ENCODE peak calls at places on chromosomes 6 and 20, in four cellular contexts. D, N, O and U are unnamed samples.

GRCh38 chr6:143974089-143974488 is 34.0 kb downstream of the PLAGL1 start:
- DNase-seq in D (no peak), N (no peak), O (no peak), U (no peak)

GRCh38 chr20:24837721-24838456 is 111.2 kb upstream of the CST7 start:
- DNase-seq in D (no peak), N (no peak), O (no peak), U (peak)

GRCh38 chr6:363291-363690 is 28.3 kb upstream of the IRF4 start:
- DNase-seq in D (no peak), N (no peak), O (no peak), U (no peak)

GRCh38 chr20:20594171-20594530 is 118.3 kb downstream of the RALGAPA2 start:
- DNase-seq in D (no peak), N (peak), O (peak), U (peak)

GRCh38 chr6:81138236-81138635 is 614.2 kb downstream of the TENT5A start:
- DNase-seq in D (no peak), N (no peak), O (no peak), U (no peak)

GRCh38 chr6:164025180-164025579 is 610.7 kb downstream of the QKI start:
- DNase-seq in D (no peak), N (no peak), O (no peak), U (no peak)

GRCh38 chr6:90123796-90124195 is 172.8 kb downstream of the BACH2 start:
- DNase-seq in D (no peak), N (no peak), O (no peak), U (no peak)

GRCh38 chr6:20716865-20717264 is 182.6 kb downstream of the CDKAL1 start:
- DNase-seq in D (no peak), N (no peak), O (no peak), U (no peak)

GRCh38 chr20:47350691-47351545 is 5.6 kb downstream of the ZMYND8 start:
- DNase-seq in D (no peak), N (no peak), O (no peak), U (no peak)

GRCh38 chr6:36685926-36686667 is 7.6 kb downstream of the CDKN1A start:
- DNase-seq in D (peak), N (no peak), O (no peak), U (no peak)

GRCh38 chr6:132687306-132687705 is 26.5 kb downstream of the VNN1 start:
- DNase-seq in D (no peak), N (no peak), O (peak), U (peak)

GRCh38 chr6:142421285-142422202 is 119.7 kb downstream of the ADGRG6 start:
- DNase-seq in D (no peak), N (no peak), O (no peak), U (no peak)

GRCh38 chr6:69917834-69918233 is 51.5 kb downstream of the COL19A1 start:
- DNase-seq in D (no peak), N (no peak), O (peak), U (peak)

GRCh38 chr20:4067600-4068261 is 52.4 kb upstream of the RNF24 start:
- DNase-seq in D (no peak), N (no peak), O (peak), U (peak)

GRCh38 chr20:37193226-37193625 is 13.9 kb upstream of the MROH8 start:
- DNase-seq in D (no peak), N (no peak), O (no peak), U (no peak)

GRCh38 chr20:50283922-50284810 is 93.5 kb downstream of the CEBPB start:
- DNase-seq in D (peak), N (no peak), O (no peak), U (peak)

GRCh38 chr6:138691595-138692057 is 81.9 kb upstream of the CCDC28A start:
- DNase-seq in D (peak), N (no peak), O (peak), U (peak)

GRCh38 chr6:138692978-138693909 is 80.3 kb upstream of the CCDC28A start:
- DNase-seq in D (peak), N (peak), O (peak), U (peak)

GRCh38 chr6:138689849-138690248 is 83.7 kb upstream of the CCDC28A start:
- DNase-seq in D (no peak), N (no peak), O (no peak), U (no peak)

GRCh38 chr6:138690975-138691594 is 82.5 kb upstream of the CCDC28A start:
- DNase-seq in D (no peak), N (no peak), O (no peak), U (no peak)

DNA sequence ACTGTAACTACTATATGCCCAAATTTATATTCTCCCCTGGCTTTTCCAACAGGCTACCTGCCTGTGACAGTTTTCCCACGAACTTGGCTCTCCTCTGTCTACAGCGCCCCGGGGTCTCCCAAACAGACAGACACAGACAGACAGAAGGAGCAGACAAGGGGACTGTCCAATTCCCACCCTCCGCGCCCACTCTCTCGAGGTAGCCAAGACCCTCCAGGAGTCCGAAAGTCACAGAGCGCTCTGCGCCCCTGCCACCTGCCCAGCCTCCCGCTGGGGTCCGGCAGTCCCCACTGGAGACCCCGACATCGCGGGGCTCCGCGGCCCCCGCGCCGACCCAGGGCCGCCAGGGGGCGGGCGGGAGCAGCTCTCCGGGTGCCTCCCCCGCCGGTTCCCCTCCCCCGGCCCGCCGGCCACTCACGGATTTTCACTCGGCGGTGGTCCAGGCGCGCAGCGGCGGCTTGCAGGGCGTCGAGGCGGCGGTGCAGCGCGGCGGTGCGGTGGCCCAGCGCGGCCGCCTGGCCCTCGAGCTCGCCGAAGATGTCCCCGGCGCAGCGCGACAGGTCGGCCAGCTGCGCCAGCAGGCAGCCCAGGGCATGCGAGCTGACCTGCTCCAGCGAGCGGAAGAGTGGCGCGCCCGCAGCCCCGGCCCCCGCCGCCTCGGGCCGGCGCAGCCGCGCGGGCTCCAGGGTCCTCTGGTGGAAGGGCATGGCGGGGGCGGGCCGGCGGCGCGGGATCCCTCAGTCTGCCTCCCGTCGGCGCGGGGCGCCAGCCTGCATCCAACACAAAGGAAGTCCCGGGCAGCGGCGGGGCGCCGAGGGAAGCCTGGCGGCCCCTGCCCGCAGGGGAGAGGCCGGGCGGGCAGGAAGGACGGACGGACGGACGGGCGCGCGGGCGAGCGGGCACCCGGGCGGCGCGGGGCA is 81.3 kb upstream of the CCDC28A start:
- DNase-seq in D (peak), N (peak), O (peak), U (peak)
- TF ChIP-seq CTCF in D (peak), N (peak), O (peak), U (no peak)

GRCh38 chr6:159196430-159196829 is 27.2 kb downstream of the FNDC1 start:
- DNase-seq in D (no peak), N (no peak), O (no peak), U (no peak)
- H3K4me3 ChIP-seq in D (no peak), N (no peak), O (no peak), U (no peak)

DNA sequence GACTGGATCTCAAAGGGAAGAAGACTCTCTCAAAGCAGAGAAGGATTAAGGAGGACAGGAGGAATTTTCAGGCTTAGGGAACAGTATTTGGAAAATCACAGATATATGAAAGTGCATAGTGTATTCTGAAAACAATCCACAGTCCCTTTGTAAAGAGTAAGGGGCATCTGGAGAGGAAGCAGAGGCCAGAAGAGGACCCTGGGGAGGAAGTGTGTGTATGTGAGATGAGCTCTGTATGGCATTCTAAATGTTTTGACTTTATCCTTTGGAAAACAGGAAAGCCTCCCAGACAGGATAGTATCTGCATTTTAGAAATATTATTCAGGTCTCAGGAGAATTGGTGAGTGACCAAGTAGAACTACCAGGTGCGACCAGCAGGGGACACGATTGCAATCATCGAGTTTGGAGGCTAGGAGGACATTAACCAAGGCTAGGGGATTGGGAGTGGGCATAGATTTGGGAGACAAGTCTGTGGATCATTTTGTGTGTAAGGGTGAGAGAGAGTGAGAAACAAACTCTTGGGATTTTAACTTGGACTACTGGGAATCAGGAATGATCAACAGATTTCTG is 38.3 kb upstream of the FAM184A start:
- DNase-seq in D (no peak), N (no peak), O (no peak), U (no peak)
- TF ChIP-seq CTCF in D (no peak), N (peak), O (peak), U (peak)

DNA sequence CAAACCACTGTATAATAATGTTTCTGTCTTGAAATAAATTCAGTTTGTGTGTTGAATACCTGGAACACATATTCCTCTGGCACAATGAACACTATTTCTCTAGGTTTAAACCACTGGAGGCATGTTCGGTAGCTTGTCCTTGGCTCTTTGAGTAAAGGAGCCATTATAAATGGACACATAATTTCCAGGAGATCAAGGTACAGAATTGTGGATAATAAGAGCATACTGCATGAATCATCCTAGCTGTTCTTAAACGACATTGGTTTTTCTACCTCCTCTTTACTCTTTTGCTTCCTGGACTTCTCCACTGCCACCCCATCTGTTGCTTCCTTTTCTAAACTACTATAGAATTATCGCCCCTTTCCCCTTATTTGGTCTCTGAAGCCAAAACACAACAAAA is 1.2 kb downstream of the CENPW start:
- DNase-seq in D (no peak), N (no peak), O (no peak), U (no peak)
- H3K4me3 ChIP-seq in D (peak), N (peak), O (peak), U (no peak)

DNA sequence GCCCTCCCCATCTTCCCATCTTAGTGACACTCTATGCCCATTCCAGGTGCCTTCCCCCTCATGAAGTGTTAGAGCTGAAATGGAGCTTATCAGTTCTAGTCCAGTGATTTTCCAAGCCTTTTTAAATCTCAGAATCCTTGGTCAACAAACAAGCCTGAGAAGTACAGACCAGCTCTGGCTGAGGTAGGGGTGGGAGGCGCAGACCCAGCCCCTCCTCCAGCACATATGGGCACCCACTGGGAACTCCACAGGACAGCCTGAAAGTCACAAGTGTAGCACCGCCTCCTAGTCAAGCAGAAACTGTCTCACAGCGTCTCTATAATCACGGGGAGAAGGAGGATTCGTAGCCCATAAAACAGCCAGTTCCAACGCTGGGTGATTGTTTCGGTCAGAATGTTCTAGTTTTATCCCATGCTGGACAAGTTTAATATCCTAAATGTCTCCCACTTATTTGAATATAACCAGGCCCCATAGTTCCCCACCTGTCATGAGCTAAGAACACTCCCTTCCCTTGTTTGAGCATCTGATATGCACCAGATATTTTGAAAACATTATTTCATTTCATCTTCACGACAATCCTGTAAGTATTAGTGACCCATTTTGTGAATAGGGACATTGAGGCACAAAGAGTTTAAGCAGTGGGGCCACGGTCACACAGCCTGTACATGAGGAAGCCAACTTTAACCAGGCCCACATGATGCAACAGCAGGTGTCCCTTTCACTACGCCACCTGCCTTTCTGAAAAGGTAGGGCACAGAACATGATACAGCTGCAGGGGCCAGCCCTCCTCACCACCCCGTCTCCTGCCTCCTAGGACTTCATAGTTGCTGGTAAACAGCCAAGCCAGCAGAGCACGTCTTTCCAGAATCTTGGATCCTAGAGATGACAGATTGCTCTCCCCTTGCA is 40.1 kb downstream of the TRAF3IP2 start:
- DNase-seq in D (no peak), N (no peak), O (no peak), U (no peak)
- TF ChIP-seq CTCF in D (peak), N (no peak), O (no peak), U (peak)

GRCh38 chr6:136742125-136742524 is 50.2 kb downstream of the MAP3K5 start:
- DNase-seq in D (no peak), N (no peak), O (no peak), U (no peak)
- H3K4me3 ChIP-seq in D (no peak), N (no peak), O (no peak), U (no peak)

DNA sequence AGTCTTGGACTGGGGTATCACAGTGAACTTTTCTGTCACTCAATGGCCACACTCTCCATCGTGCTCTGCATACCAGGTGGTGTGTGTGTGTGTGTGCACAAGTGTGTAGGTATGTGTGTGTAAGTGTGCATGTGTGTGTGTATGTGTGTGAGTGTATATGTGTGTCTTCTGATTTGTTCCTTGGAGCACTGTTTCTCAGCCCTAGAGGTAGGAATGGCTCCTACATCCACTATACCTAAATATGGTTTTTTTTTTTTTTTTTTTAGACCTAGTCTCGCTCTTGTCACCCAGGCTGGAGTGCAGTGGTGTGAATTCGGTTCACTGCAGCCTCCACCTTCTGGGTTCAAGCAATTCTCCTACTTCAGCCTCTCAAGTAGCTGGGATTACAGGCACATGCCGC is 236.6 kb downstream of the PHF3 start:
- DNase-seq in D (no peak), N (no peak), O (no peak), U (no peak)
- TF ChIP-seq CTCF in D (no peak), N (peak), O (peak), U (no peak)

GRCh38 chr6:13226071-13226470 is 102.3 kb downstream of the TBC1D7 start:
- DNase-seq in D (no peak), N (no peak), O (no peak), U (no peak)

GRCh38 chr6:13233106-13233505 is 95.2 kb downstream of the TBC1D7 start:
- DNase-seq in D (no peak), N (no peak), O (no peak), U (no peak)

GRCh38 chr6:13228264-13229204 is 99.8 kb downstream of the TBC1D7 start:
- DNase-seq in D (no peak), N (no peak), O (no peak), U (no peak)

GRCh38 chr6:13234130-13234529 is 94.2 kb downstream of the TBC1D7 start:
- DNase-seq in D (no peak), N (no peak), O (no peak), U (no peak)

GRCh38 chr6:13229205-13230085 is 98.9 kb downstream of the TBC1D7 start:
- DNase-seq in D (no peak), N (no peak), O (no peak), U (peak)
- H3K4me3 ChIP-seq in D (no peak), N (no peak), O (no peak), U (no peak)

DNA sequence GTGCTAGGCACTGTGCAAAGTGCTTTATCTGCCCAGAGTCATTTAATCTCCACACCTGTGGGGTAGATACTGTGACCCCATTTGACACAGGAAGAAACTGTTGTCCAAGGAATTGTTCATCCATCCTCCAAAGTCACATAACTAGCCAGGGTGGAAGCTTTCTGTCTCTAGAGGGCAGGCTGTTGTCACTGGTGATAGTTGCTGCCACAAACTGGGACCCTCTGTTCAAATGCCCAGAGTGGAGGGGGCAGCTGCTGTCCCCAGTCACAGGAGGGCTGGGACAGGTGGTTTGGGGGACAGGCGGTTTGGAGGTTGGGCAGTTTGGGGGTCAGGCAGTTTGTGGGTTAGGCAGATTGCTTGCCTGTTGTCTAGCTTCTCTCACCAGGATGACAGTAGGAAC is 16.1 kb upstream of the TMEM242 start:
- DNase-seq in D (no peak), N (no peak), O (no peak), U (no peak)
- TF ChIP-seq CTCF in D (no peak), N (no peak), O (no peak), U (peak)

DNA sequence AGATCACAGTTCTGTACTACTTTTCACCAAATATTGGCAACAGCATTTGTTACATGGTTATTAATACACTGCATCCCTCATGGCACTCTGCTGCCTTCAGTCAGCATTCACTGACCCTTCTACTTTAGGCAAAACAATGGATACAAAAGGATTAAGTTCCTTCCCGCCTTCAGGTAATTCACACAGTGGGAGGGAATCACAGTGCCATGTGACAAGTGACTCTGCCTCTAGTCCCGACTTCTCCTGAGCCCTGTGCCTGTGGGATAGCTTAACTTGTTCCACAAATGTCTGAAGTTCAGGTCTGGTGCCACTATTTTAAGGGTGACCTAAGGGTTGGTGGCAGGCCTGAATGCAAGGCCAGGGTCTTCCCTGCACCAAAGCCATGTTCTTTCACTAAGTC is 66.1 kb downstream of the AFDN start:
- DNase-seq in D (no peak), N (no peak), O (no peak), U (no peak)
- H3K4me3 ChIP-seq in D (no peak), N (no peak), O (no peak), U (no peak)